ENCODE peak calls at places on chromosome 17, in seven cellular contexts. F is heart left ventricle, E is HepG2, C is right lobe of liver, P is K562, G is A549, N is IMR-90. U is an unnamed sample.

GRCh38 chr17:41773190-41773588 is 13.3 kb downstream of the JUP start:
- ATAC-seq in F (peak; percentile 62), E (peak; percentile 75), C (peak; percentile 51), P (no peak), G (peak; percentile 46), N (peak; percentile 78), U (peak; percentile 57)

GRCh38 chr17:64732336-64733006 is 70.4 kb upstream of the SMURF2 start:
- ATAC-seq in F (peak; percentile 77), E (peak; percentile 43), C (peak; percentile 63), P (no peak), G (peak; percentile 66), N (peak; percentile 53), U (peak; percentile 28)

GRCh38 chr17:8122923-8123694 is 797 bp downstream of the HES7 start:
- ATAC-seq in F (no peak), E (no peak), C (no peak), P (no peak), G (no peak), N (no peak), U (no peak)

GRCh38 chr17:59493867-59494266 is 71.5 kb upstream of the DHX40 start:
- ATAC-seq in F (no peak), E (no peak), C (no peak), P (no peak), G (no peak), N (no peak), U (no peak)

GRCh38 chr17:69430488-69430887 is 16.0 kb downstream of the MAP2K6 start:
- ATAC-seq in F (no peak), E (no peak), C (no peak), P (no peak), G (no peak), N (peak; percentile 32), U (no peak)

GRCh38 chr17:42698736-42699414 is 16.5 kb downstream of the CNTNAP1 start:
- ATAC-seq in F (peak; percentile 78), E (no peak), C (peak; percentile 19), P (peak; percentile 92), G (peak; percentile 17), N (peak; percentile 90), U (peak; percentile 70)

GRCh38 chr17:54948380-54948779 is 20.1 kb downstream of the COX11 start:
- ATAC-seq in F (no peak), E (peak; percentile 17), C (no peak), P (peak; percentile 45), G (peak; percentile 18), N (peak; percentile 98), U (no peak)

GRCh38 chr17:4412933-4413831 is 20.6 kb upstream of the SPNS3 start:
- ATAC-seq in F (peak; percentile 97), E (peak; percentile 98), C (peak; percentile 96), P (peak; percentile 99), G (peak; percentile 99), N (peak; percentile 98), U (peak; percentile 93)

GRCh38 chr17:28092109-28092508 is 49.6 kb downstream of the NLK start:
- ATAC-seq in F (no peak), E (no peak), C (no peak), P (no peak), G (no peak), N (no peak), U (no peak)

GRCh38 chr17:5254903-5255521 is 20.4 kb upstream of the SCIMP start:
- ATAC-seq in F (no peak), E (peak; percentile 54), C (no peak), P (no peak), G (peak; percentile 30), N (no peak), U (no peak)

GRCh38 chr17:63378411-63379076 is 67.6 kb downstream of the CYB561 start:
- ATAC-seq in F (no peak), E (no peak), C (no peak), P (no peak), G (no peak), N (no peak), U (no peak)

GRCh38 chr17:16381496-16381820 is 567 bp downstream of the UBB start:
- ATAC-seq in F (no peak), E (no peak), C (no peak), P (no peak), G (no peak), N (peak; percentile 5), U (no peak)

GRCh38 chr17:45162022-45162687 is 480 bp downstream of the HEXIM2 start:
- ATAC-seq in F (peak; percentile 2), E (peak; percentile 4), C (no peak), P (no peak), G (peak; percentile 20), N (no peak), U (no peak)

GRCh38 chr17:19418312-19418992 is 7.4 kb downstream of the RNF112 start:
- ATAC-seq in F (peak; percentile 36), E (peak; percentile 30), C (no peak), P (no peak), G (no peak), N (peak; percentile 49), U (peak; percentile 68)

GRCh38 chr17:1313270-1314005 is 34.0 kb downstream of the TRARG1 start:
- ATAC-seq in F (no peak), E (no peak), C (no peak), P (no peak), G (peak; percentile 54), N (no peak), U (no peak)

GRCh38 chr17:2656293-2656692 is 55.3 kb downstream of the CLUH start:
- ATAC-seq in F (no peak), E (no peak), C (no peak), P (no peak), G (peak; percentile 39), N (no peak), U (no peak)

GRCh38 chr17:879546-879945 is 97.4 kb downstream of the MRM3 start:
- ATAC-seq in F (peak; percentile 77), E (no peak), C (peak; percentile 75), P (peak; percentile 88), G (peak; percentile 81), N (no peak), U (peak; percentile 42)

GRCh38 chr17:8430966-8431365 is 4.7 kb upstream of the NDEL1 start:
- ATAC-seq in F (peak; percentile 21), E (no peak), C (peak; percentile 64), P (no peak), G (no peak), N (no peak), U (peak; percentile 20)

DNA sequence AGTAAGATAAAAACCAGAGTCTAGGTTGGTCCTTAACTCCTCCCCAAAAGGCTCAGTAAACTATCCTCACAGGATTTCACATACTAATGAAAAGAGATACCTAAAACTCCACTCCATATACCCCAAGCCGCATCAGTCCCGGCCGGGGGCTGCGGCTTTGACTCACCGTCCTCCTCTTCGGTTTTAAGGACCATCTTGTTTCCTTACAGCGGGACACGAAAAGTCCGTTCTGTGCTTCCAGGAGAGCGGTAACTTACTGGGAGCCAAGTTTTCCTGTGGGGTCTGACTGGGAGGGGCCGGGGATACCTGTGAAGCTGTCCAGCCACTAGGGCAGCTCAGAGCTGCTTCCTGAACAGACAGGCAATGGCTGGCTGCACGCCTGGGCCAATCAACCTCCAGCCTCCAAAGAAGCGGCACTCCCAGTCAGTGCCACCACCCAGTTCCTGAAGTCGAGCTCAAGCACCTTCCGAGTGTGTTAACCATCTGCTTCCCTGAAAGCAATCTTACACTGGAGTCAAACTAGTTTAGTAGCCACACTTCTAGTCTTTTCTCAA is 45.5 kb downstream of the CYTH1 start:
- ATAC-seq in F (peak; percentile 89), E (peak; percentile 12), C (peak; percentile 58), P (peak; percentile 92), G (peak; percentile 97), N (no peak), U (peak; percentile 84)
- TF ChIP-seq POLR2A in F (no peak), E (no peak), C (no peak), P (no peak), G (peak; percentile 38), N (no peak), U (no peak)

GRCh38 chr17:76671912-76672262 is 28.3 kb upstream of the ST6GALNAC1 start:
- ATAC-seq in F (no peak), E (peak; percentile 3), C (peak; percentile 15), P (peak; percentile 4), G (peak; percentile 16), N (peak; percentile 21), U (peak; percentile 13)
- TF ChIP-seq POLR2A in F (no peak), E (no peak), C (peak; percentile 96), P (peak; percentile 81), G (peak; percentile 12), N (peak; percentile 71), U (peak; percentile 37)

DNA sequence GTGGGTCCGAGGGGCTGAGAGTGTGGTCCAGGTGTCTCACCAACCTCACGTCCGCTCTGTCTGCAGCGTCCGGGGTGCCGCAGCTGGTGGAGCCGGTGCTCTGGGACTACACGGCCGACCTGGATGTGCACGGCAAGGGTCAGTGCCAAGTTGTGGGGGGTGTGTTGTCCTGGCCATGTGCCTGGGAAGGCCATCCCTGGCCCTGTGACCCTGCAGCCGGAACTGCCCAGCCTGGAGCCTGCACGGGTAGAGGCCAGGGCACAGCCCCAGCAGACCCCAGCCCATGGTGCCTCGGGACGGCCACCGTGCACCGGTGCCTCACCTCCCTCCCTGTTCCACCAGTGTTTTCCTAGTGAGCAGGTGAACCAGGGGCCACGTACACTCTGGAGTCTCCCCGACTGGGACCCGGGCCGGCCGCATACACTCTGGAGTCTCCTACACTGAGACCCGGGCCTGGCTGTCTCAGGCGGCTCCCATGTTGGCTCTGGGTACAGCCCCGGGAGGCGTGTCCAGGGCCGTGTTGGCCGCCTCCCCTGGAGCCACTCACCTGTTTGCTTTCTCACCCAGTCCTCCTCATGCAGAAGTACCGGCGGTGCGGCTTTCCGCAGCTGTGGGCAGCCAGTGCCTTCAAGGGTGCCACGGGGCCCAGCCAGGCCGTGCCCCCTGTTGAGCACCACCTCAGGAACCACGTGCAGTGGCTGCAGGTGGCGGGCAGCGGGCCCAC is 13.8 kb downstream of the CYBC1 start:
- ATAC-seq in F (no peak), E (no peak), C (peak; percentile 78), P (no peak), G (peak; percentile 4), N (no peak), U (no peak)
- TF ChIP-seq POLR2A in F (no peak), E (no peak), C (no peak), P (no peak), G (no peak), N (no peak), U (no peak)

GRCh38 chr17:40614431-40615294 is 33.0 kb downstream of the SMARCE1 start:
- ATAC-seq in F (no peak), E (no peak), C (no peak), P (no peak), G (no peak), N (no peak), U (no peak)
- TF ChIP-seq POLR2A in F (no peak), E (no peak), C (no peak), P (no peak), G (no peak), N (no peak), U (no peak)

DNA sequence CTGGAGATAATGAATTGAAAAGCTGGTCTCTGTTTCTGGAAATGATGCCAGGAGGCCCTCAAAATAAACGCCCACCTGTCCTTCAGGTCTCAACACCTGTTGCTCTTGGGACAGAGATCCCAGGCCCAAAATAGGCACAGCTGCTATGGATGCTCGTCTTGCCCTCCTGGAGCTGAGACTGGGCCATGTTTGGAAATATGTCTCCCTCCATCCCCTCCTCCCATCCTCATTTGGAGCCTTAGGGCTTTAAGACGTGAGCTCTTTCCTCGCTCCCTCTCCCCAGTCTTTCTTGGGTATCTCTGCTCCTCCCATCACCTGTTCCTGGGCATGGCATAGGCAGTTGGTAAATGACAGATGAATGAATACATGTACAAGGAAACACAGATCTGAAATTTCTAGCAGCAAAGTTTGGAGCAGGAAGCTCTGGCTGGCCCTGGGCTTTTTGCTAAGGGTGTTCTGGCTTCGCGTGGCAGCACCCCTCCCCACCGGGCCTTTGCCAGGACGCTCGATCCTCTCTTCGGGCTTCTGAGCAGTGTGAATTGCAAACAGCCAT is 33.2 kb downstream of the MYH3 start:
- ATAC-seq in F (no peak), E (no peak), C (no peak), P (no peak), G (no peak), N (no peak), U (no peak)
- TF ChIP-seq POLR2A in F (no peak), E (no peak), C (no peak), P (no peak), G (no peak), N (no peak), U (no peak)

GRCh38 chr17:61862975-61863800 is at the start of gene BRIP1:
- ATAC-seq in F (peak; percentile 100), E (peak; percentile 99), C (peak; percentile 98), P (peak; percentile 99), G (peak; percentile 99), N (peak; percentile 97), U (peak; percentile 99)
- TF ChIP-seq POLR2A in F (no peak), E (peak; percentile 86), C (peak; percentile 57), P (peak; percentile 95), G (peak; percentile 58), N (peak; percentile 64), U (peak; percentile 8)